ENCODE peak calls at places on chromosomes 1 and 21, in nine cellular contexts. E is thyroid gland; Q is neuronal stem cell; W is suprapubic skin; O is CD8-positive, alpha-beta memory T cell; D is A549; Z is neural progenitor cell; J is H9; C is fibroblast of lung. I is an unnamed sample.

GRCh38 chr1:36365310-36365895 is 20.3 kb downstream of the STK40 start:
- DNase-seq in O (no peak), W (no peak), J (no peak), E (peak; percentile 61), Z (no peak), Q (no peak), D (no peak), C (peak; percentile 74), I (peak; percentile 75)

GRCh38 chr1:116580446-116581322 is 9.9 kb upstream of the CD58 start:
- DNase-seq in O (no peak), C (no peak), J (no peak), D (no peak), Z (no peak), W (no peak), Q (no peak), E (no peak), I (no peak)

GRCh38 chr1:216666431-216666830 is 56.8 kb downstream of the ESRRG start:
- DNase-seq in O (no peak), C (no peak), D (no peak), W (no peak), E (no peak), J (no peak), Z (no peak), Q (no peak), I (no peak)

GRCh38 chr1:219812086-219812485 is 116.3 kb downstream of the SLC30A10 start:
- DNase-seq in Q (no peak), J (no peak), D (no peak), E (no peak), W (no peak), C (no peak), Z (no peak), O (no peak), I (no peak)

GRCh38 chr1:56453016-56453721 is 126.2 kb downstream of the PLPP3 start:
- DNase-seq in Q (no peak), C (no peak), D (no peak), W (no peak), O (no peak), E (peak; percentile 79), J (peak; percentile 49), Z (no peak), I (no peak)

GRCh38 chr1:234078143-234078542 is 173.7 kb downstream of the SLC35F3 start:
- DNase-seq in Q (no peak), O (no peak), C (no peak), D (no peak), J (no peak), W (no peak), E (no peak), Z (no peak), I (no peak)

GRCh38 chr21:32457360-32457840 is 44.9 kb downstream of the EVA1C start:
- DNase-seq in Q (no peak), C (peak; percentile 43), E (peak; percentile 83), W (no peak), D (no peak), O (no peak), Z (no peak), J (no peak), I (peak; percentile 60)

GRCh38 chr1:69305621-69306020 is 262.1 kb upstream of the LRRC7 start:
- DNase-seq in Z (peak; percentile 42), O (no peak), Q (no peak), C (no peak), D (no peak), E (no peak), W (no peak), J (peak; percentile 69), I (no peak)

GRCh38 chr1:59422921-59423575 is 126.2 kb downstream of the FGGY start:
- DNase-seq in E (peak; percentile 95), C (peak; percentile 80), Z (no peak), Q (no peak), D (no peak), J (no peak), W (peak; percentile 93), O (no peak), I (peak; percentile 35)

GRCh38 chr1:21329209-21329844 is 39.1 kb upstream of the ECE1 start:
- DNase-seq in W (no peak), E (no peak), O (no peak), D (no peak), Z (no peak), Q (no peak), J (no peak), C (no peak), I (no peak)

GRCh38 chr1:206693029-206693428 is 8.3 kb downstream of the MAPKAPK2 start:
- DNase-seq in E (peak; percentile 94), D (no peak), J (no peak), Q (no peak), W (no peak), O (no peak), Z (no peak), C (peak; percentile 74), I (peak; percentile 85)

GRCh38 chr1:206690516-206690915 is 5.8 kb downstream of the MAPKAPK2 start:
- DNase-seq in C (no peak), W (no peak), D (no peak), Z (no peak), O (no peak), Q (no peak), J (no peak), E (peak; percentile 71), I (peak; percentile 52)

GRCh38 chr1:206694151-206694550 is 9.4 kb downstream of the MAPKAPK2 start:
- DNase-seq in Z (no peak), O (no peak), D (no peak), J (no peak), W (no peak), C (no peak), E (no peak), Q (no peak), I (no peak)

GRCh38 chr1:206693592-206693991 is 8.9 kb downstream of the MAPKAPK2 start:
- DNase-seq in W (no peak), Z (no peak), D (no peak), C (peak; percentile 31), O (no peak), J (no peak), E (peak; percentile 35), Q (no peak), I (no peak)

GRCh38 chr1:206691604-206692003 is 6.9 kb downstream of the MAPKAPK2 start:
- DNase-seq in Z (no peak), O (no peak), D (no peak), C (peak; percentile 35), W (no peak), J (no peak), E (no peak), Q (no peak), I (no peak)
- H3K4me1 ChIP-seq in Z (peaks cover 56% of the 10 kb centered on the region), O (peaks cover 58% of the 10 kb centered on the region), D (peaks cover 82% of the 10 kb centered on the region), C (peaks cover 54% of the 10 kb centered on the region), W (peaks cover 80% of the 10 kb centered on the region), J (peaks cover 21% of the 10 kb centered on the region), E (peaks cover 89% of the 10 kb centered on the region), Q (peaks cover 49% of the 10 kb centered on the region), I (peaks cover 67% of the 10 kb centered on the region)

DNA sequence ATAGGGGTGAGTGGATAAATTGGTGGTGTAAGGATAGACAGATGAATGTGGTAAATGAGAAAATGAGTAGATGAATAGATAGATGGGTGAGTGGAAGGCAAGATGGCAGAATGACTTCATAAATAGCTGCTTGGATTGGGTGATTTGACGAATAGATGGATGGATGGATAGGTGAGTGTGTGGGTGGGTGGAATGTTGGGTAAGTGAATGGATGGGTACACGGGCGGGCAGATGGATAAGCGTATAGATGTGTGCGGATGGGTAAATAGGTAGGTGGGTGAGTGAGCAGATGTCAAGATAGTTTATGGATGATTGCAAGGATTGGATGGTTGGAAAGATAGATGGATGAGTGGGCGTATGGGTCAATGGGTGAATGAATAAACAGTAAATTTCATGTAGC is 59.3 kb downstream of the EPHB2 start:
- DNase-seq in C (no peak), W (no peak), Q (no peak), E (no peak), J (no peak), Z (no peak), D (no peak), O (no peak), I (no peak)
- H3K4me1 ChIP-seq in C (peaks cover 7% of the 10 kb centered on the region), W (peaks cover 16% of the 10 kb centered on the region), Q (peaks cover 1% of the 10 kb centered on the region), E (peaks cover 37% of the 10 kb centered on the region), J (no peaks in the 10 kb centered on the region), Z (peaks cover 10% of the 10 kb centered on the region), D (no peaks in the 10 kb centered on the region), O (no peaks in the 10 kb centered on the region), I (peaks cover 19% of the 10 kb centered on the region)

DNA sequence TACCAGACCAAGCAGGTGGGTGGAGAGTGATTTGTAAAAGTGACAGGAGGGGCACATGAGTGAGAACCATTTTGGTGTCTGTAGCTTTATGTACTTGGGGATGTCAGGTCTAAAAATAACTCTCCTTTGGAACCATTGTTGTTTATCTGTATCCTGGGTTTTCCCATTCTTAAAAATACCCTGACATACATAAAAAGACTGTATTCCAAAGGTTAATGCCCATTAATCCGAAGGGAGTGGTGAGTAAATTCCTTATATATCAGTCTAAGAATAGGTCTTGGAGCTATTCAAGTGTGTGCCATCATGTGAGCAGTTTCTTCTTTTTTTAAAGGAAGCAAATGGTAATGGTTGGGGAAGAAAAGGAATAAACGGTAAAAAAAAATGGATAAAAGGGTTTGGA is 117.5 kb downstream of the TGFB2 start:
- DNase-seq in J (no peak), Q (no peak), O (no peak), Z (no peak), D (no peak), W (no peak), C (no peak), E (no peak), I (no peak)
- H3K4me1 ChIP-seq in J (peaks cover 10% of the 10 kb centered on the region), Q (peaks cover 10% of the 10 kb centered on the region), O (no peaks in the 10 kb centered on the region), Z (peaks cover 35% of the 10 kb centered on the region), D (peaks cover 54% of the 10 kb centered on the region), W (peaks cover 30% of the 10 kb centered on the region), C (peaks cover 33% of the 10 kb centered on the region), E (peaks cover 26% of the 10 kb centered on the region), I (peaks cover 28% of the 10 kb centered on the region)

DNA sequence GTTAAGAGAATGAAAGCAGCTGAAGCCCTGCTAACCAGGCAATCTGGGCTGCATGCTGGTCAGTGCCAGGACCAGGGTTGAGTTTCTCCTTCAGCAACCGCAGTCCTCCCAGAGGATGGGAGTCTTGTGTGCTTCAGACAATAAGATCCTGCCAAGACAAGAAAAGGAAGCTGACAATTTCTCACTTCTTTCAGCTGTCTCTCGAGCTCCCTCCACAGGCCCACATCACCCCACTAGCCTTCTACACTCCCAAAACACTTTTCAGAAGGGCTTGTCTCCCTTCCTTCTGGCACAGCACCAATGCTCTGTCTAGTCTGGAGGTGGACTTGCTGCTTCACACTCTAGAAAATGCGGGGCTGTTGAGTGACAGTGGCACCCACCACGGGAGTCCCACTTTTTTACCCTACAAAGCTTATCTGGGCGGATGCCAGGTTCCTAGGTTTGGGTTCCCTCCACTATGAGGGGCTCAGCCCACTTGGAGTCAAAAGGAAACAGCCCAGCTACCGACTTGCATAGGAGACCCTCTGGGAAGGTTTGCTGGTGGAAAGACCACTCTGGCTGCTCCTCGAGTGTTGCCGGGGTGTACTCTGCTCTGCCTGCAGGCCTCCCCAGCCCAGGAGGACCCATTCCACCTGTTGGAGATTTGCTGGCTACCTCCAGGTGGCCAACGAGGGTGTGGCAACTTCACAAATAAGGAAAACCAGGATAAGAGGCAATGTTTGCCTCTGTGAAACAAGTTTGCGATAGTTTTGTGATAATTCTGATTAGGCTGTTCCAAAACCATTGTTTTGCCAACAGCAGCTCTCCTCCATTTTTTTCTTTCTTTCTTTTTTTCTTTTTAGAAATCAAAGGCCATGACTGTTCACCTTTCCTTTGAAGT is 68.9 kb downstream of the TENT5C start:
- DNase-seq in E (peak; percentile 42), J (peak; percentile 32), W (no peak), Z (no peak), D (peak; percentile 19), Q (no peak), O (peak; percentile 62), C (no peak), I (peak; percentile 30)
- H3K4me1 ChIP-seq in E (peaks cover 16% of the 10 kb centered on the region), J (no peaks in the 10 kb centered on the region), W (peaks cover 14% of the 10 kb centered on the region), Z (peaks cover 5% of the 10 kb centered on the region), D (peaks cover 3% of the 10 kb centered on the region), Q (peaks cover 2% of the 10 kb centered on the region), O (peaks cover 5% of the 10 kb centered on the region), C (peaks cover 9% of the 10 kb centered on the region), I (peaks cover 10% of the 10 kb centered on the region)

I was measured in testis.